ENCODE peak calls at places on chromosomes 4 and X, in four cellular contexts. One of them, this sample, is unnamed.

GRCh38 chrX:13059676-13060499 is 15.5 kb upstream of the FAM9C start:
- DNase-seq in heart right ventricle: no peak
- DNase-seq in thoracic aorta: no peak
- DNase-seq in sigmoid colon: no peak
- DNase-seq in this sample: no peak

GRCh38 chrX:22095306-22095705 is 63.2 kb downstream of the PHEX start:
- DNase-seq in heart right ventricle: no peak
- DNase-seq in sigmoid colon: peak
- DNase-seq in thoracic aorta: no peak
- DNase-seq in this sample: no peak

GRCh38 chrX:87873347-87873941 is 355.8 kb downstream of the KLHL4 start:
- DNase-seq in sigmoid colon: no peak
- DNase-seq in thoracic aorta: no peak
- DNase-seq in heart right ventricle: no peak
- DNase-seq in this sample: no peak

GRCh38 chrX:94178145-94178790 is 504.3 kb downstream of the FAM133A start:
- DNase-seq in sigmoid colon: no peak
- DNase-seq in heart right ventricle: no peak
- DNase-seq in thoracic aorta: no peak
- DNase-seq in this sample: no peak

GRCh38 chr4:142311916-142312315 is 534.2 kb downstream of the INPP4B start:
- DNase-seq in thoracic aorta: no peak
- DNase-seq in heart right ventricle: no peak
- DNase-seq in sigmoid colon: no peak
- DNase-seq in this sample: no peak

GRCh38 chr4:85779165-85779564 is 304.2 kb downstream of the ARHGAP24 start:
- DNase-seq in sigmoid colon: no peak
- DNase-seq in thoracic aorta: no peak
- DNase-seq in heart right ventricle: no peak
- DNase-seq in this sample: no peak

GRCh38 chrX:37989304-37989703 is 17.0 kb upstream of the SYTL5 start:
- DNase-seq in thoracic aorta: no peak
- DNase-seq in sigmoid colon: no peak
- DNase-seq in heart right ventricle: no peak
- DNase-seq in this sample: no peak

GRCh38 chr4:83257811-83258210 is 26.8 kb downstream of the COQ2 start:
- DNase-seq in heart right ventricle: no peak
- DNase-seq in sigmoid colon: no peak
- DNase-seq in thoracic aorta: no peak
- DNase-seq in this sample: no peak

GRCh38 chr4:1813915-1814314 is 20.8 kb downstream of the FGFR3 start:
- DNase-seq in thoracic aorta: no peak
- DNase-seq in sigmoid colon: no peak
- DNase-seq in heart right ventricle: no peak
- DNase-seq in this sample: no peak

GRCh38 chrX:88830113-88830512 is 83.1 kb downstream of the CPXCR1 start:
- DNase-seq in heart right ventricle: no peak
- DNase-seq in sigmoid colon: no peak
- DNase-seq in thoracic aorta: no peak
- DNase-seq in this sample: no peak

GRCh38 chr4:40980318-40980883 is 230.6 kb downstream of the NSUN7 start:
- DNase-seq in thoracic aorta: no peak
- DNase-seq in heart right ventricle: no peak
- DNase-seq in sigmoid colon: no peak
- DNase-seq in this sample: no peak

GRCh38 chrX:37462346-37462745 is 109.1 kb upstream of the LANCL3 start:
- DNase-seq in thoracic aorta: no peak
- DNase-seq in heart right ventricle: no peak
- DNase-seq in sigmoid colon: no peak
- DNase-seq in this sample: no peak

GRCh38 chr4:112946127-112946526 is 103.3 kb upstream of the ANK2 start:
- DNase-seq in sigmoid colon: no peak
- DNase-seq in heart right ventricle: no peak
- DNase-seq in thoracic aorta: no peak
- DNase-seq in this sample: no peak

GRCh38 chr4:145196747-145197146 is 16.4 kb upstream of the OTUD4 start:
- DNase-seq in sigmoid colon: no peak
- DNase-seq in heart right ventricle: no peak
- DNase-seq in thoracic aorta: no peak
- DNase-seq in this sample: no peak

GRCh38 chr4:75844151-75844662 is 58.0 kb downstream of the PPEF2 start:
- DNase-seq in sigmoid colon: no peak
- DNase-seq in heart right ventricle: no peak
- DNase-seq in thoracic aorta: no peak
- DNase-seq in this sample: no peak

GRCh38 chrX:66021758-66022741 is 17.8 kb downstream of the VSIG4 start:
- DNase-seq in sigmoid colon: no peak
- DNase-seq in heart right ventricle: no peak
- DNase-seq in thoracic aorta: no peak
- DNase-seq in this sample: no peak

GRCh38 chr4:85968945-85969830 is 390.7 kb downstream of the MAPK10 start:
- DNase-seq in heart right ventricle: no peak
- DNase-seq in thoracic aorta: no peak
- DNase-seq in sigmoid colon: no peak
- DNase-seq in this sample: no peak

GRCh38 chr4:183912585-183912984 is 7.5 kb downstream of the STOX2 start:
- DNase-seq in thoracic aorta: no peak
- DNase-seq in heart right ventricle: no peak
- DNase-seq in sigmoid colon: no peak
- DNase-seq in this sample: no peak

GRCh38 chr4:23882976-23883531 is 6.8 kb downstream of the PPARGC1A start:
- DNase-seq in sigmoid colon: no peak
- DNase-seq in heart right ventricle: no peak
- DNase-seq in thoracic aorta: no peak
- DNase-seq in this sample: no peak

GRCh38 chr4:189021831-189022230 is 882.6 kb downstream of the TRIML1 start:
- DNase-seq in sigmoid colon: peak
- DNase-seq in thoracic aorta: no peak
- DNase-seq in heart right ventricle: no peak
- DNase-seq in this sample: no peak

GRCh38 chr4:182277402-182277801 is 34.2 kb downstream of the TENM3 start:
- DNase-seq in heart right ventricle: no peak
- DNase-seq in sigmoid colon: no peak
- DNase-seq in thoracic aorta: no peak
- DNase-seq in this sample: no peak

GRCh38 chr4:172726001-172726423 is 442.6 kb upstream of the GALNT7 start:
- DNase-seq in heart right ventricle: no peak
- DNase-seq in thoracic aorta: no peak
- DNase-seq in sigmoid colon: no peak
- DNase-seq in this sample: no peak

GRCh38 chr4:27186710-27187109 is 326.1 kb downstream of the STIM2 start:
- DNase-seq in heart right ventricle: no peak
- DNase-seq in sigmoid colon: no peak
- DNase-seq in thoracic aorta: no peak
- DNase-seq in this sample: no peak

GRCh38 chrX:70054391-70054790 is 4.7 kb upstream of the AWAT2 start:
- DNase-seq in thoracic aorta: no peak
- DNase-seq in sigmoid colon: no peak
- DNase-seq in heart right ventricle: no peak
- DNase-seq in this sample: no peak

GRCh38 chr4:102430511-102430910 is 70.6 kb upstream of the NFKB1 start:
- DNase-seq in thoracic aorta: no peak
- DNase-seq in heart right ventricle: no peak
- DNase-seq in sigmoid colon: no peak
- DNase-seq in this sample: no peak

GRCh38 chr4:75634281-75634680 is 4.0 kb upstream of the CDKL2 start:
- DNase-seq in thoracic aorta: no peak
- DNase-seq in sigmoid colon: no peak
- DNase-seq in heart right ventricle: no peak
- DNase-seq in this sample: no peak

GRCh38 chr4:3646280-3646679 is 114.1 kb upstream of the LRPAP1 start:
- DNase-seq in thoracic aorta: no peak
- DNase-seq in sigmoid colon: no peak
- DNase-seq in heart right ventricle: no peak
- DNase-seq in this sample: no peak

GRCh38 chrX:18354369-18355329 is at the start of gene SCML2:
- DNase-seq in heart right ventricle: peak
- DNase-seq in thoracic aorta: no peak
- DNase-seq in sigmoid colon: peak
- DNase-seq in this sample: no peak

GRCh38 chrX:22194207-22194606 is 78.5 kb upstream of the CBLL2 start:
- DNase-seq in thoracic aorta: no peak
- DNase-seq in sigmoid colon: no peak
- DNase-seq in heart right ventricle: no peak
- DNase-seq in this sample: no peak

GRCh38 chr4:127503111-127503510 is 129.6 kb upstream of the INTU start:
- DNase-seq in heart right ventricle: no peak
- DNase-seq in sigmoid colon: no peak
- DNase-seq in thoracic aorta: no peak
- DNase-seq in this sample: no peak

GRCh38 chrX:96566856-96567255 is 117.8 kb upstream of the DIAPH2 start:
- DNase-seq in thoracic aorta: no peak
- DNase-seq in heart right ventricle: no peak
- DNase-seq in sigmoid colon: no peak
- DNase-seq in this sample: no peak

GRCh38 chrX:55149242-55149641 is 60.4 kb downstream of the PAGE2 start:
- DNase-seq in heart right ventricle: no peak
- DNase-seq in sigmoid colon: no peak
- DNase-seq in thoracic aorta: no peak
- DNase-seq in this sample: no peak

GRCh38 chrX:129940721-129941120 is 34.8 kb downstream of the UTP14A start:
- DNase-seq in thoracic aorta: no peak
- DNase-seq in heart right ventricle: no peak
- DNase-seq in sigmoid colon: no peak
- DNase-seq in this sample: no peak

GRCh38 chrX:79413009-79413408 is 45.9 kb upstream of the ITM2A start:
- DNase-seq in sigmoid colon: no peak
- DNase-seq in thoracic aorta: no peak
- DNase-seq in heart right ventricle: no peak
- DNase-seq in this sample: no peak
- TF ChIP-seq CTCF in sigmoid colon: no peak
- TF ChIP-seq CTCF in thoracic aorta: no peak
- TF ChIP-seq CTCF in heart right ventricle: peak
- TF ChIP-seq CTCF in this sample: peak

GRCh38 chr4:176014583-176015108 is 51.0 kb upstream of the WDR17 start:
- DNase-seq in heart right ventricle: no peak
- DNase-seq in thoracic aorta: no peak
- DNase-seq in sigmoid colon: no peak
- DNase-seq in this sample: no peak
- TF ChIP-seq CTCF in heart right ventricle: no peak
- TF ChIP-seq CTCF in thoracic aorta: no peak
- TF ChIP-seq CTCF in sigmoid colon: no peak
- TF ChIP-seq CTCF in this sample: no peak

GRCh38 chr4:111630705-111631104 is 514.5 kb upstream of the FAM241A start:
- DNase-seq in heart right ventricle: no peak
- DNase-seq in thoracic aorta: no peak
- DNase-seq in sigmoid colon: no peak
- DNase-seq in this sample: no peak
- TF ChIP-seq CTCF in heart right ventricle: no peak
- TF ChIP-seq CTCF in thoracic aorta: no peak
- TF ChIP-seq CTCF in sigmoid colon: no peak
- TF ChIP-seq CTCF in this sample: peak

DNA sequence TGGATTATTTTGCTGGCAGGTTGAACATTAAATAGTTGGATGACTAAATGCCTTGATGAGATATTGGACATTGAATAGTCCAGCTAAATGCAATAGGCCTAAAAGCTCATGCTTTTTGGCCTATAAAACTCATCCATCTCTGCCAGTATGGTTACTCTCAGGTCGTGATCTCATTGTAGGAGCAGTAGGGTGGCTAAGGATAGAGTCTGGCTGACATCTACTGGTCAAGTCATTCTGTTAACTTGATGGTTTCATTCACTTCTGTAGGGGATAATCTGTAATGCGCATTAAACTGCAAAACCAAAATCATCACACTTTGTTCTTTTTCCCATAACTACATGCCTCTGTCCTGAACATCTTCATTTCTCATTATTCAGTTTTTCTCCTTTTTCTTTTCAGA is 227.0 kb downstream of the DKK2 start:
- DNase-seq in sigmoid colon: no peak
- DNase-seq in heart right ventricle: no peak
- DNase-seq in thoracic aorta: no peak
- DNase-seq in this sample: no peak
- TF ChIP-seq CTCF in sigmoid colon: peak
- TF ChIP-seq CTCF in heart right ventricle: no peak
- TF ChIP-seq CTCF in thoracic aorta: peak
- TF ChIP-seq CTCF in this sample: peak

DNA sequence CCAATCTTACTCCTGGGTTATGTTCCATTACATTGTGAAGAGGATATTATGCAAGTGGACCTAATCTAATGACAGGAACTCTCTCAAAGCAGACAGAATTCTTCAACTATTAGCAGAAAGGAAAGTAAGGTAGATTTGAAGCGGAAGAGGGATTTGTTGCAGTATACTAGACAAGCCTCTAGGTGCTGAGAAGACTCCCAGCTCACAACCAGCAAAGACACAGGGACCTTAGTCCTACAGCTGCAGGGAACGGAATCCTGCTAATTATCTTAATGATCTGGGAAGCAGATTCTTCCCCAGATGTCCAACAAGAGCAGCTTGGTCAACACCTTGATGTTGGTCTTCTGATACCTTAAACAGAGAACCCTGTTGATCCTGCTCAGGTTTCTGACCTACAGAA is 73.6 kb downstream of the STK32B start:
- DNase-seq in sigmoid colon: no peak
- DNase-seq in thoracic aorta: no peak
- DNase-seq in heart right ventricle: no peak
- DNase-seq in this sample: no peak
- TF ChIP-seq CTCF in sigmoid colon: no peak
- TF ChIP-seq CTCF in thoracic aorta: no peak
- TF ChIP-seq CTCF in heart right ventricle: no peak
- TF ChIP-seq CTCF in this sample: no peak

This sample was measured in chondrocyte.